ENCODE peak calls at places on chromosomes 13 and 19, in four cellular contexts. Q is COLO829, X is NCI-H2029 treated with DMSO at 0.1 percent for 48 hours, J is HS-27A. U is an unnamed sample.

GRCh38 chr19:13881231-13881691 is 4.3 kb downstream of the NANOS3 start:
- DNase-seq in Q (no peak), X (no peak), J (no peak), U (no peak)

GRCh38 chr19:49499030-49499670 is 2.9 kb downstream of the RPS11 start:
- DNase-seq in Q (no peak), X (no peak), J (no peak), U (no peak)

GRCh38 chr13:41942462-41943094 is 18.3 kb downstream of the VWA8 start:
- DNase-seq in Q (no peak), X (no peak), J (no peak), U (no peak)

GRCh38 chr13:102978168-102978567 is 88.0 kb downstream of the SLC10A2 start:
- DNase-seq in Q (no peak), X (no peak), J (no peak), U (no peak)

GRCh38 chr19:45139286-45140143 is 21.3 kb downstream of the NKPD1 start:
- DNase-seq in Q (no peak), X (no peak), J (no peak), U (no peak)

GRCh38 chr13:101416181-101417042 is at the start of gene NALCN:
- DNase-seq in Q (no peak), X (no peak), J (no peak), U (peak; percentile 52)

GRCh38 chr13:101529419-101529818 is 76.9 kb downstream of the ITGBL1 start:
- DNase-seq in Q (no peak), X (no peak), J (no peak), U (no peak)

GRCh38 chr19:30394481-30395151 is 22.4 kb downstream of the ZNF536 start:
- DNase-seq in Q (no peak), X (no peak), J (no peak), U (no peak)

GRCh38 chr13:22081430-22081829 is 410.6 kb downstream of the FGF9 start:
- DNase-seq in Q (no peak), X (peak; percentile 27), J (no peak), U (no peak)

GRCh38 chr19:13796301-13797057 is 1.2 kb downstream of the ZSWIM4 start:
- DNase-seq in Q (no peak), X (no peak), J (peak; percentile 83), U (peak; percentile 79)

GRCh38 chr19:17834350-17835181 is 13.2 kb downstream of the JAK3 start:
- DNase-seq in Q (no peak), X (no peak), J (no peak), U (no peak)

GRCh38 chr19:48619692-48620565 is 623 bp downstream of the SPHK2 start:
- DNase-seq in Q (no peak), X (no peak), J (no peak), U (no peak)

GRCh38 chr19:17445526-17446165 is 2.8 kb downstream of the TMEM221 start:
- DNase-seq in Q (no peak), X (no peak), J (no peak), U (no peak)

GRCh38 chr13:27280009-27280646 is 9.5 kb downstream of the RASL11A start:
- DNase-seq in Q (no peak), X (no peak), J (no peak), U (no peak)

GRCh38 chr19:51124216-51124615 is 490 bp upstream of the SIGLEC9 start:
- DNase-seq in Q (no peak), X (no peak), J (no peak), U (no peak)

GRCh38 chr13:95956589-95957148 is 96.5 kb downstream of the UGGT2 start:
- DNase-seq in Q (no peak), X (no peak), J (no peak), U (no peak)

GRCh38 chr13:50144473-50145160 is 129.4 kb downstream of the KCNRG start:
- DNase-seq in Q (no peak), X (no peak), J (no peak), U (no peak)

GRCh38 chr19:961866-962620 is 22.1 kb upstream of the WDR18 start:
- DNase-seq in Q (no peak), X (no peak), J (no peak), U (no peak)

GRCh38 chr13:24233351-24233901 is 72.9 kb downstream of the SPATA13 start:
- DNase-seq in Q (peak; percentile 47), X (no peak), J (no peak), U (no peak)

GRCh38 chr13:31012285-31013024 is 80.0 kb downstream of the TEX26 start:
- DNase-seq in Q (peak; percentile 40), X (no peak), J (no peak), U (no peak)

GRCh38 chr13:32056316-32056715 is 24.7 kb downstream of the FRY start:
- DNase-seq in Q (no peak), X (peak; percentile 85), J (no peak), U (no peak)

GRCh38 chr13:92175330-92175729 is 776.9 kb downstream of the GPC5 start:
- DNase-seq in Q (peak; percentile 26), X (peak; percentile 53), J (no peak), U (no peak)

U was measured in left ventricle myocardium superior.